ENCODE peak calls at places on chromosomes 4 and X, in nine cellular contexts. One of them, this sample, is unnamed.
A peak's percentile ranks its signal among the peaks of the same experiment; 100 is the strongest.

GRCh38 chrX:16687514-16687913 is 25.0 kb downstream of the CTPS2 start:
- DNase-seq in activated T-cell treated with anti-CD3 and anti-CD28 coated beads for 1 hour: no peak
- DNase-seq in dorsolateral prefrontal cortex: no peak
- DNase-seq in SHP77 treated with DMSO at 0.1 percent for 48 hours: no peak
- DNase-seq in lower leg skin: no peak
- DNase-seq in activated naive CD4-positive, alpha-beta T cell: no peak
- DNase-seq in CD8-positive, alpha-beta T cell: no peak
- DNase-seq in activated CD8-positive, alpha-beta T cell treated with anti-CD3 and anti-CD28 coated beads for 36 hours: no peak
- DNase-seq in GM10248: no peak
- DNase-seq in this sample: no peak

GRCh38 chr4:22515888-22516541 is at the start of gene ADGRA3:
- DNase-seq in activated T-cell treated with anti-CD3 and anti-CD28 coated beads for 1 hour: no peak
- DNase-seq in dorsolateral prefrontal cortex: no peak
- DNase-seq in SHP77 treated with DMSO at 0.1 percent for 48 hours: no peak
- DNase-seq in lower leg skin: peak; percentile 89
- DNase-seq in activated naive CD4-positive, alpha-beta T cell: peak; percentile 30
- DNase-seq in CD8-positive, alpha-beta T cell: no peak
- DNase-seq in activated CD8-positive, alpha-beta T cell treated with anti-CD3 and anti-CD28 coated beads for 36 hours: peak; percentile 40
- DNase-seq in GM10248: peak; percentile 40
- DNase-seq in this sample: peak; percentile 35

GRCh38 chr4:86841309-86841708 is 7.9 kb downstream of the SLC10A6 start:
- DNase-seq in activated T-cell treated with anti-CD3 and anti-CD28 coated beads for 1 hour: no peak
- DNase-seq in dorsolateral prefrontal cortex: no peak
- DNase-seq in SHP77 treated with DMSO at 0.1 percent for 48 hours: no peak
- DNase-seq in lower leg skin: no peak
- DNase-seq in activated naive CD4-positive, alpha-beta T cell: no peak
- DNase-seq in CD8-positive, alpha-beta T cell: no peak
- DNase-seq in activated CD8-positive, alpha-beta T cell treated with anti-CD3 and anti-CD28 coated beads for 36 hours: no peak
- DNase-seq in GM10248: no peak
- DNase-seq in this sample: no peak

GRCh38 chr4:56391270-56391669 is 4.0 kb upstream of the AASDH start:
- DNase-seq in activated T-cell treated with anti-CD3 and anti-CD28 coated beads for 1 hour: no peak
- DNase-seq in dorsolateral prefrontal cortex: no peak
- DNase-seq in SHP77 treated with DMSO at 0.1 percent for 48 hours: no peak
- DNase-seq in lower leg skin: no peak
- DNase-seq in activated naive CD4-positive, alpha-beta T cell: no peak
- DNase-seq in CD8-positive, alpha-beta T cell: no peak
- DNase-seq in activated CD8-positive, alpha-beta T cell treated with anti-CD3 and anti-CD28 coated beads for 36 hours: no peak
- DNase-seq in GM10248: no peak
- DNase-seq in this sample: no peak

GRCh38 chr4:182560358-182560757 is 317.2 kb downstream of the TENM3 start:
- DNase-seq in activated T-cell treated with anti-CD3 and anti-CD28 coated beads for 1 hour: no peak
- DNase-seq in dorsolateral prefrontal cortex: no peak
- DNase-seq in SHP77 treated with DMSO at 0.1 percent for 48 hours: no peak
- DNase-seq in lower leg skin: no peak
- DNase-seq in activated naive CD4-positive, alpha-beta T cell: no peak
- DNase-seq in CD8-positive, alpha-beta T cell: no peak
- DNase-seq in activated CD8-positive, alpha-beta T cell treated with anti-CD3 and anti-CD28 coated beads for 36 hours: no peak
- DNase-seq in GM10248: no peak
- DNase-seq in this sample: no peak

GRCh38 chrX:11427082-11428033 is 134.1 kb downstream of the AMELX start:
- DNase-seq in activated T-cell treated with anti-CD3 and anti-CD28 coated beads for 1 hour: no peak
- DNase-seq in dorsolateral prefrontal cortex: no peak
- DNase-seq in SHP77 treated with DMSO at 0.1 percent for 48 hours: no peak
- DNase-seq in lower leg skin: peak; percentile 92
- DNase-seq in activated naive CD4-positive, alpha-beta T cell: no peak
- DNase-seq in CD8-positive, alpha-beta T cell: no peak
- DNase-seq in activated CD8-positive, alpha-beta T cell treated with anti-CD3 and anti-CD28 coated beads for 36 hours: no peak
- DNase-seq in GM10248: peak; percentile 26
- DNase-seq in this sample: no peak

GRCh38 chrX:87975365-87975764 is 457.8 kb downstream of the KLHL4 start:
- DNase-seq in activated T-cell treated with anti-CD3 and anti-CD28 coated beads for 1 hour: no peak
- DNase-seq in dorsolateral prefrontal cortex: no peak
- DNase-seq in SHP77 treated with DMSO at 0.1 percent for 48 hours: no peak
- DNase-seq in lower leg skin: no peak
- DNase-seq in activated naive CD4-positive, alpha-beta T cell: no peak
- DNase-seq in CD8-positive, alpha-beta T cell: no peak
- DNase-seq in activated CD8-positive, alpha-beta T cell treated with anti-CD3 and anti-CD28 coated beads for 36 hours: no peak
- DNase-seq in GM10248: no peak
- DNase-seq in this sample: no peak

GRCh38 chrX:118164138-118164537 is 47.5 kb upstream of the KLHL13 start:
- DNase-seq in activated T-cell treated with anti-CD3 and anti-CD28 coated beads for 1 hour: no peak
- DNase-seq in dorsolateral prefrontal cortex: no peak
- DNase-seq in SHP77 treated with DMSO at 0.1 percent for 48 hours: no peak
- DNase-seq in lower leg skin: no peak
- DNase-seq in activated naive CD4-positive, alpha-beta T cell: no peak
- DNase-seq in CD8-positive, alpha-beta T cell: no peak
- DNase-seq in activated CD8-positive, alpha-beta T cell treated with anti-CD3 and anti-CD28 coated beads for 36 hours: no peak
- DNase-seq in GM10248: no peak
- DNase-seq in this sample: no peak

GRCh38 chrX:115058276-115058675 is 40.9 kb upstream of the IL13RA2 start:
- DNase-seq in activated T-cell treated with anti-CD3 and anti-CD28 coated beads for 1 hour: no peak
- DNase-seq in dorsolateral prefrontal cortex: no peak
- DNase-seq in SHP77 treated with DMSO at 0.1 percent for 48 hours: no peak
- DNase-seq in lower leg skin: no peak
- DNase-seq in activated naive CD4-positive, alpha-beta T cell: no peak
- DNase-seq in CD8-positive, alpha-beta T cell: no peak
- DNase-seq in activated CD8-positive, alpha-beta T cell treated with anti-CD3 and anti-CD28 coated beads for 36 hours: no peak
- DNase-seq in GM10248: no peak
- DNase-seq in this sample: peak; percentile 89

GRCh38 chr4:5686338-5686737 is 22.0 kb downstream of the EVC2 start:
- DNase-seq in activated T-cell treated with anti-CD3 and anti-CD28 coated beads for 1 hour: no peak
- DNase-seq in dorsolateral prefrontal cortex: no peak
- DNase-seq in SHP77 treated with DMSO at 0.1 percent for 48 hours: no peak
- DNase-seq in lower leg skin: peak; percentile 32
- DNase-seq in activated naive CD4-positive, alpha-beta T cell: no peak
- DNase-seq in CD8-positive, alpha-beta T cell: no peak
- DNase-seq in activated CD8-positive, alpha-beta T cell treated with anti-CD3 and anti-CD28 coated beads for 36 hours: no peak
- DNase-seq in GM10248: no peak
- DNase-seq in this sample: no peak

GRCh38 chr4:184459413-184459812 is 14.9 kb downstream of the IRF2 start:
- DNase-seq in activated T-cell treated with anti-CD3 and anti-CD28 coated beads for 1 hour: no peak
- DNase-seq in dorsolateral prefrontal cortex: no peak
- DNase-seq in SHP77 treated with DMSO at 0.1 percent for 48 hours: no peak
- DNase-seq in lower leg skin: no peak
- DNase-seq in activated naive CD4-positive, alpha-beta T cell: no peak
- DNase-seq in CD8-positive, alpha-beta T cell: no peak
- DNase-seq in activated CD8-positive, alpha-beta T cell treated with anti-CD3 and anti-CD28 coated beads for 36 hours: no peak
- DNase-seq in GM10248: no peak
- DNase-seq in this sample: no peak